ENCODE peak calls at places on chromosome 2, in five cellular contexts. P is activated CD4-positive, alpha-beta T cell treated with anti-CD3 and anti-CD28 coated beads, Interleukin-2, amount 50 U/mL, for 1 hour; S is stimulated activated CD4-positive, alpha-beta T cell treated with anti-CD3 and anti-CD28 coated beads, Interleukin-15, amount 100 ng/mL, for 1 hour; B is COR-L47; L is left colon. X is an unnamed sample.

GRCh38 chr2:10580991-10581390 is 108.8 kb downstream of the NOL10 start:
- DNase-seq in P (no peak), S (no peak), B (no peak), L (no peak), X (no peak)

GRCh38 chr2:190911813-190912212 is 31.2 kb downstream of the GLS start:
- DNase-seq in P (no peak), S (no peak), B (no peak), L (no peak), X (no peak)

GRCh38 chr2:152678808-152679207 is 38.5 kb downstream of the PRPF40A start:
- DNase-seq in P (no peak), S (no peak), B (no peak), L (no peak), X (no peak)

GRCh38 chr2:33292981-33293586 is 183.4 kb upstream of the RASGRP3 start:
- DNase-seq in P (no peak), S (no peak), B (peak; percentile 72), L (no peak), X (peak; percentile 8)

GRCh38 chr2:11748018-11748860 is 1.8 kb downstream of the LPIN1 start:
- DNase-seq in P (no peak), S (no peak), B (no peak), L (no peak), X (no peak)

GRCh38 chr2:126655500-126656310 is at the start of gene GYPC:
- DNase-seq in P (peak; percentile 33), S (no peak), B (no peak), L (peak; percentile 55), X (no peak)

GRCh38 chr2:20884829-20885228 is 61.9 kb upstream of the LDAH start:
- DNase-seq in P (no peak), S (no peak), B (no peak), L (no peak), X (no peak)

GRCh38 chr2:169775765-169776482 is 22.7 kb upstream of the SSB start:
- DNase-seq in P (no peak), S (no peak), B (no peak), L (no peak), X (no peak)

GRCh38 chr2:6922201-6922656 is 5.0 kb downstream of the RNF144A start:
- DNase-seq in P (no peak), S (no peak), B (peak; percentile 25), L (no peak), X (no peak)

GRCh38 chr2:179440642-179441251 is 176.1 kb upstream of the SESTD1 start:
- DNase-seq in P (no peak), S (no peak), B (peak; percentile 4), L (no peak), X (no peak)

GRCh38 chr2:118576109-118576855 is 271.2 kb downstream of the EN1 start:
- DNase-seq in P (no peak), S (no peak), B (no peak), L (no peak), X (no peak)

GRCh38 chr2:237482485-237482884 is 4.6 kb upstream of the MLPH start:
- DNase-seq in P (no peak), S (no peak), B (peak; percentile 52), L (peak; percentile 82), X (peak; percentile 83)

GRCh38 chr2:17918789-17919188 is 40.3 kb downstream of the KCNS3 start:
- DNase-seq in P (no peak), S (no peak), B (peak; percentile 14), L (no peak), X (no peak)

GRCh38 chr2:155100261-155100660 is 401.8 kb downstream of the KCNJ3 start:
- DNase-seq in P (no peak), S (no peak), B (no peak), L (no peak), X (no peak)

GRCh38 chr2:81767173-81767720 is 1462.7 kb upstream of the LRRTM1 start:
- DNase-seq in P (no peak), S (no peak), B (no peak), L (no peak), X (no peak)

GRCh38 chr2:121529439-121530209 is 1.1 kb upstream of the RNU4ATAC start:
- DNase-seq in P (no peak), S (no peak), B (peak; percentile 57), L (peak; percentile 64), X (peak; percentile 54)

GRCh38 chr2:9709539-9710285 is 78.9 kb upstream of the YWHAQ start:
- DNase-seq in P (no peak), S (no peak), B (no peak), L (no peak), X (no peak)